ENCODE peak calls at places on chromosomes 12 and 14, in five cellular contexts. P is RPMI7951, U is aorta, K is putamen, Q is endothelial cell. I is an unnamed sample.

GRCh38 chr12:68175566-68176033 is 16.1 kb upstream of the IFNG start:
- DNase-seq in U (no peak), Q (peak), P (no peak), K (no peak), I (no peak)

GRCh38 chr14:19974844-19975243 is 547 bp upstream of the OR4K15 start:
- DNase-seq in Q (no peak), K (no peak), P (no peak), U (no peak), I (no peak)

GRCh38 chr12:53105712-53106439 is 2.6 kb downstream of the SOAT2 start:
- DNase-seq in K (no peak), Q (no peak), P (no peak), U (no peak), I (no peak)

GRCh38 chr12:23221066-23221465 is 596.1 kb downstream of the ETNK1 start:
- DNase-seq in U (no peak), K (no peak), Q (peak), P (no peak), I (no peak)

GRCh38 chr12:56836800-56837663 is 73.9 kb downstream of the HSD17B6 start:
- DNase-seq in Q (no peak), P (peak), K (no peak), U (no peak), I (no peak)

GRCh38 chr14:88310457-88310856 is 12.6 kb downstream of the KCNK10 start:
- DNase-seq in Q (no peak), U (no peak), K (no peak), P (no peak), I (no peak)

GRCh38 chr12:113049976-113050742 is 6.4 kb upstream of the DTX1 start:
- DNase-seq in P (peak), Q (peak), U (no peak), K (no peak), I (no peak)

GRCh38 chr12:96198970-96199369 is 4.8 kb downstream of the ELK3 start:
- DNase-seq in U (no peak), Q (no peak), K (no peak), P (peak), I (no peak)

GRCh38 chr14:76201162-76201561 is 49.4 kb downstream of the GPATCH2L start:
- DNase-seq in K (no peak), Q (no peak), U (no peak), P (peak), I (no peak)

GRCh38 chr12:116982721-116983502 is 72.2 kb downstream of the FBXW8 start:
- DNase-seq in K (no peak), P (no peak), U (peak), Q (no peak), I (no peak)

GRCh38 chr14:98666545-98666944 is 605.5 kb downstream of the BCL11B start:
- DNase-seq in Q (no peak), P (no peak), U (no peak), K (peak), I (no peak)

GRCh38 chr12:122867701-122868461 is 28.0 kb downstream of the VPS37B start:
- DNase-seq in U (no peak), Q (peak), P (no peak), K (no peak), I (no peak)

GRCh38 chr12:51891843-51892242 is 3.9 kb downstream of the ANKRD33 start:
- DNase-seq in U (no peak), K (no peak), P (no peak), Q (no peak), I (no peak)